ENCODE peak calls at places on chromosomes 11 and 22, in six cellular contexts. I is testis, W is spleen, F is endothelial cell of umbilical vein, K is tibial nerve, L is A549. M is an unnamed sample.

GRCh38 chr22:35506259-35506570 is 34.4 kb upstream of the RASD2 start:
- DNase-seq in I (no peak), W (no peak), F (no peak), K (no peak), L (no peak), M (no peak)

GRCh38 chr11:3184732-3185347 is 19.7 kb upstream of the OSBPL5 start:
- DNase-seq in I (no peak), W (no peak), F (no peak), K (no peak), L (no peak), M (no peak)

GRCh38 chr11:7558046-7558445 is 44.2 kb downstream of the PPFIBP2 start:
- DNase-seq in I (no peak), W (no peak), F (no peak), K (no peak), L (no peak), M (no peak)

GRCh38 chr22:46350646-46351045 is 15.1 kb downstream of the TRMU start:
- DNase-seq in I (no peak), W (peak; percentile 63), F (no peak), K (no peak), L (no peak), M (no peak)

GRCh38 chr11:130122141-130122575 is 37.4 kb upstream of the ST14 start:
- DNase-seq in I (no peak), W (no peak), F (peak; percentile 81), K (no peak), L (no peak), M (no peak)

GRCh38 chr22:33869946-33870345 is 50.3 kb downstream of the LARGE1 start:
- DNase-seq in I (no peak), W (no peak), F (no peak), K (no peak), L (no peak), M (no peak)

GRCh38 chr11:29319231-29319630 is 697.6 kb downstream of the KCNA4 start:
- DNase-seq in I (no peak), W (no peak), F (no peak), K (no peak), L (no peak), M (no peak)

GRCh38 chr11:26285593-26285992 is 46.3 kb upstream of the ANO3 start:
- DNase-seq in I (no peak), W (no peak), F (no peak), K (no peak), L (no peak), M (no peak)

GRCh38 chr22:26656896-26657851 is at the start of gene MIAT:
- DNase-seq in I (no peak), W (peak; percentile 91), F (no peak), K (no peak), L (no peak), M (no peak)

GRCh38 chr22:35386670-35387288 is 5.9 kb downstream of the HMOX1 start:
- DNase-seq in I (no peak), W (no peak), F (no peak), K (no peak), L (no peak), M (no peak)

GRCh38 chr22:32761251-32761903 is 40.1 kb upstream of the TIMP3 start:
- DNase-seq in I (peak; percentile 44), W (no peak), F (no peak), K (no peak), L (no peak), M (no peak)

GRCh38 chr11:3735827-3736226 is 61.5 kb downstream of the NUP98 start:
- DNase-seq in I (no peak), W (no peak), F (no peak), K (no peak), L (no peak), M (no peak)

GRCh38 chr22:36334081-36334831 is 53.5 kb downstream of the MYH9 start:
- DNase-seq in I (no peak), W (peak; percentile 88), F (no peak), K (no peak), L (no peak), M (no peak)

GRCh38 chr11:47177229-47177845 is 658 bp upstream of the ARFGAP2 start:
- DNase-seq in I (peak; percentile 85), W (no peak), F (peak; percentile 84), K (peak; percentile 76), L (peak; percentile 76), M (peak; percentile 83)

GRCh38 chr22:37894939-37895670 is 11.0 kb upstream of the MICALL1 start:
- DNase-seq in I (no peak), W (no peak), F (no peak), K (no peak), L (no peak), M (no peak)

GRCh38 chr11:10908215-10908990 is 50.5 kb upstream of the ZBED5 start:
- DNase-seq in I (peak; percentile 55), W (no peak), F (no peak), K (no peak), L (no peak), M (peak; percentile 68)

GRCh38 chr11:67639438-67639859 is at the start of gene TBX10:
- DNase-seq in I (no peak), W (no peak), F (no peak), K (no peak), L (no peak), M (no peak)

GRCh38 chr11:67641302-67642147 is 2.0 kb upstream of the TBX10 start:
- DNase-seq in I (no peak), W (no peak), F (no peak), K (no peak), L (no peak), M (no peak)

GRCh38 chr11:67638535-67639437 is 777 bp downstream of the TBX10 start:
- DNase-seq in I (no peak), W (no peak), F (no peak), K (no peak), L (no peak), M (no peak)

GRCh38 chr11:67640758-67641113 is 1.2 kb upstream of the TBX10 start:
- DNase-seq in I (no peak), W (no peak), F (no peak), K (no peak), L (no peak), M (no peak)

DNA sequence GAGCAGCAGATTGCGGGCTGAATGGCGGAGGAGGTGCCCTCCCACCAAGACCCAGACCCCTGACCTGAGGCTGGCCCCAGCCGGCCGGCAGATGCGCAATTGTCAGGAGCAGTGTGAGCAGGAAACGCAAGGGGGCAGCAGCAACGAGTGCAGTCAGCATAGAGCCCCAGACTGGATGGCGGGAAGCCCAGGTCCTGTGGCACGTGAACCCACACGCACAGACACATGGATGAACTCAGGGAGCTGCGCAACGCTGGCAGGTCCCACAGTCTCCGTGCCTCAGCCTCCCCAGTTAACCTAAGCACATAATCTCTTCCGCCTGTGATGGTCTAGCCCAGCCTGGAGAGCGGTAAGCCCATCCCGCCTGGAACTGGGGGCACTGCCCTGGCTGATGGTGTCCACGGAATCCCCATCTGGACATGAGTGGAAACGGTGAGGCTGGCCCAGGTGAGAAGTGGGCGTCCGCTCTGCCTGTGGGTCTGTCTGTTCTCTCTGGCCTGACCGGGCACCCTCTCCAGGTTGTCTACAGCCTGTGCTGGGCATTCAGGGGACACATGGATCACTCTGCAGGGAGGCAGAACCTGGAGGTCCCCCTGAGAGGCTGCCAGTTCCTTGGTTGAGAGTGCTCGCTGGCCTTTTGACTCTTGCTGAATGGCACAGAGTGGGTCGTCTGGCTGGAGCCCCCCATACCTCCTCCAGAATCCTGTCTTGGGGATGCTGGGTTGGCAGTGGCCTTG is 626 bp upstream of the TBX10 start:
- DNase-seq in I (peak; percentile 64), W (peak; percentile 87), F (peak; percentile 36), K (peak; percentile 59), L (peak; percentile 77), M (peak; percentile 79)
- TF ChIP-seq CTCF in I (peak; percentile 49), W (peak; percentile 65), F (peak; percentile 81), K (peak; percentile 52), L (peak; percentile 61), M (peak; percentile 72)

GRCh38 chr22:50530280-50530856 is 556 bp upstream of the TYMP start:
- DNase-seq in I (no peak), W (peak; percentile 97), F (no peak), K (peak; percentile 72), L (peak; percentile 54), M (peak; percentile 77)
- H3K4me3 ChIP-seq in I (peak overlapping the region; percentile 42), W (peak overlapping the region; percentile 93), F (peak overlapping the region; percentile 14), K (peak overlapping the region; percentile 31), L (peak overlapping the region; percentile 64), M (peak overlapping the region; percentile 84)

GRCh38 chr11:73762732-73763131 is 1.9 kb upstream of the RAB6A start:
- DNase-seq in I (no peak), W (no peak), F (no peak), K (no peak), L (no peak), M (no peak)
- TF ChIP-seq POLR2A in I (no peak), W (no peak), F (no peak), K (no peak), L (no peak), M (no peak)

GRCh38 chr11:111514216-111515031 is at the start of gene HOATZ:
- DNase-seq in I (peak; percentile 50), W (no peak), F (no peak), K (no peak), L (no peak), M (no peak)
- TF ChIP-seq CTCF in I (no peak), W (no peak), F (no peak), K (no peak), L (no peak), M (no peak)

GRCh38 chr11:92449222-92449621 is 224.6 kb downstream of the FAT3 start:
- DNase-seq in I (no peak), W (no peak), F (no peak), K (no peak), L (no peak), M (no peak)

GRCh38 chr11:92447586-92447985 is 223.0 kb downstream of the FAT3 start:
- DNase-seq in I (no peak), W (no peak), F (no peak), K (no peak), L (no peak), M (no peak)

GRCh38 chr11:92451081-92451480 is 226.5 kb downstream of the FAT3 start:
- DNase-seq in I (no peak), W (no peak), F (no peak), K (no peak), L (no peak), M (no peak)

GRCh38 chr11:92453055-92453454 is 228.4 kb downstream of the FAT3 start:
- DNase-seq in I (no peak), W (no peak), F (no peak), K (no peak), L (no peak), M (no peak)

DNA sequence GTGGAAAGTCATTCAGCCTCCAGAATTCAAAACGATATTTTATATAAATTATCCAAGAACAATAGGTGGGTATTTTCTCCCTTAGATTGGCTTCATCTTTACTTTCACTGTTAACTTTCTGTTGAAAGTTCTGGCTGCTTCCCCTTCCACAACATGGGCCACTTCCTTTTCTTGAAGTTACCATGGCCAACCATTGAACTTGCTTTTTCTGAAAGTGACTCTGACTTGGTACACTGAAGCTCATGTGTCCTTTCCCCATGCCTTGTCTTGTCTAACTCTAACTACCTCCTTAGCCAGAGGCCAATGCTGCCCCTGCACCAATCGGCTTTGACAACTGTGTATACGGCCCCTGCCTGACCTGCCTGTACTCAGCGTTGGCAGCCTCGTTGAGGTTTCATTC is 225.2 kb downstream of the FAT3 start:
- DNase-seq in I (no peak), W (no peak), F (no peak), K (no peak), L (no peak), M (no peak)
- H3K4me3 ChIP-seq in I (no peak overlapping the region), W (no peak overlapping the region), F (no peak overlapping the region), K (no peak overlapping the region), L (no peak overlapping the region), M (no peak overlapping the region)

M was measured in breast epithelium.